ENCODE peak calls at places on chromosome 16, in seven cellular contexts. P, W, T, N, U, L and K are unnamed samples.

GRCh38 chr16:66934138-66934838 is at the start of gene CIAO2B:
- DNase-seq in P (peak), W (peak), T (peak), N (peak), U (peak), L (peak), K (peak)

GRCh38 chr16:13845232-13845631 is 74.7 kb upstream of the ERCC4 start:
- DNase-seq in P (no peak), W (no peak), T (no peak), N (no peak), U (no peak), L (no peak), K (no peak)

GRCh38 chr16:4852221-4852872 is 5.1 kb downstream of the UBN1 start:
- DNase-seq in P (peak), W (no peak), T (no peak), N (peak), U (peak), L (no peak), K (no peak)

GRCh38 chr16:58128721-58129096 is 472 bp downstream of the CFAP20 start:
- DNase-seq in P (no peak), W (peak), T (peak), N (peak), U (no peak), L (no peak), K (peak)

GRCh38 chr16:58466396-58466795 is 33.5 kb upstream of the NDRG4 start:
- DNase-seq in P (no peak), W (no peak), T (no peak), N (no peak), U (no peak), L (no peak), K (no peak)

GRCh38 chr16:70158261-70158939 is 15.2 kb upstream of the CLEC18C start:
- DNase-seq in P (no peak), W (peak), T (peak), N (no peak), U (no peak), L (no peak), K (no peak)

GRCh38 chr16:65648111-65648510 is 526.2 kb upstream of the CDH11 start:
- DNase-seq in P (peak), W (no peak), T (no peak), N (no peak), U (no peak), L (no peak), K (no peak)

GRCh38 chr16:48447428-48447827 is 62.2 kb upstream of the SIAH1 start:
- DNase-seq in P (no peak), W (no peak), T (no peak), N (peak), U (no peak), L (no peak), K (no peak)

GRCh38 chr16:10668322-10669045 is 26.2 kb downstream of the TEKT5 start:
- DNase-seq in P (peak), W (peak), T (peak), N (no peak), U (no peak), L (peak), K (peak)

GRCh38 chr16:67029249-67030096 is 524 bp downstream of the CBFB start:
- DNase-seq in P (peak), W (peak), T (peak), N (peak), U (peak), L (peak), K (peak)

GRCh38 chr16:10583269-10583668 is 2.9 kb upstream of the EMP2 start:
- DNase-seq in P (no peak), W (no peak), T (no peak), N (no peak), U (no peak), L (no peak), K (no peak)

DNA sequence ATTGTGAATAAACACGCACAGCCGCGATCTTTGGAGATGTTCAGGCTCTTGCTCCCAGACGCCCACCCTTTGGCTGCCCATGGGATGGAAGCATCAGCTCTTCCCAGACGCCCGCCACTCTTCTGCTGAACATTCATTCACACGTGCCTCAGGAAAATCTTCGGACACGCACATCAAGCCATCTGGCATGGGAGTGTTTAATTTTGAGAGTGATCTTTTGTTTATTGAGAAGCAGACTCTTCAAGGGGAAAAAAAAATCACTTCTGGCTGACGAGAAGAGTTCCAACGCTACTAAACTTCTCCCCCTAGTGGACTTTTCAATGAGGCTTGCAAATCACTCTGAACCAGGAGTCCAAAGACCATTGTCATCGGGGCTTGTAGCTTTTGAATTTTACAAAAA is 62.0 kb upstream of the NUDT7 start:
- DNase-seq in P (peak), W (no peak), T (no peak), N (no peak), U (peak), L (no peak), K (peak)
- TF ChIP-seq CTCF in P (peak), W (no peak), T (no peak), N (peak), U (peak), L (peak), K (peak)

DNA sequence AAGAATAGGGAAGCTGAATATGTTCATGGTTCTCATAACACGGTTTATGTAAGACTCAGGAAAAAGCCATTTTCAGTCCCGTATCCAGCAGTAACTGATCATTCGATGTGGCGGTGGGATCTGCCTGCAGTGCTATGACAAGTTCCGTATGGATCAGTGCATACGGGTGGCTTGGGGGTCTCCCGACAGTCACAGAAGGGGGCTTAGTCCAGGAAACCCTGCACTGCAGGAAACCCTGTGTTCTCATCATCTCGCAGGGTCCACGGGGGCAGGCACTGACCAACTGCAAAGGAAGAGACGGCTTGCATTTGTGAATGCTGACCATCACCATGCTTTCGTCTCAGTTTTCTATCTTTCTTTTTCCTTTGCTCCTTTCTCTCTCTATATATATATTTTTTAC is 7.7 kb downstream of the MTHFSD start:
- DNase-seq in P (no peak), W (no peak), T (no peak), N (no peak), U (no peak), L (no peak), K (no peak)
- TF ChIP-seq CTCF in P (no peak), W (no peak), T (no peak), N (no peak), U (no peak), L (no peak), K (no peak)

GRCh38 chr16:31713945-31714898 is 159.4 kb upstream of the ZNF267 start:
- DNase-seq in P (peak), W (no peak), T (peak), N (peak), U (peak), L (peak), K (peak)
- TF ChIP-seq CTCF in P (peak), W (peak), T (peak), N (peak), U (peak), L (peak), K (peak)

DNA sequence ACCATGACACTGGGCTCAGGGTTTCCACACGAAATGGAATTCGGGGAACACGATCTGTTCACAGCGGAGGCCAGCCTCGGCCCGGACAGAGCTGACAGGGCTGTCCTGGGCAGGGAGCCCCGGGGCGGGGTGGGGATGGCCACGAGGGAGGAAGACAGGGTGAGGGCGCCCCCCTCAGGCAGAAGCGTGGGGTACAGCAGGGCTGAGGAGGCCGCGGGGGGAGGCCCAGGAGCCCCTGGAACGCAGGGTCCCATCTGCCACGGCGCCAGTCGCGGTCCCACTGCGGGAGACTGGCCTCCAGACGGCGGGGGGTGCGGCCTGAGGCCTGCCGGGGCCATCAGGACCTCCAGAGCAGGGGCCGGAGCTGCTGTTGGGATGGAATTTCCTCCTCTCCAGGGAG is 75.9 kb downstream of the LMF1 start:
- DNase-seq in P (no peak), W (no peak), T (peak), N (no peak), U (no peak), L (no peak), K (peak)
- TF ChIP-seq CTCF in P (no peak), W (peak), T (peak), N (no peak), U (no peak), L (peak), K (peak)

DNA sequence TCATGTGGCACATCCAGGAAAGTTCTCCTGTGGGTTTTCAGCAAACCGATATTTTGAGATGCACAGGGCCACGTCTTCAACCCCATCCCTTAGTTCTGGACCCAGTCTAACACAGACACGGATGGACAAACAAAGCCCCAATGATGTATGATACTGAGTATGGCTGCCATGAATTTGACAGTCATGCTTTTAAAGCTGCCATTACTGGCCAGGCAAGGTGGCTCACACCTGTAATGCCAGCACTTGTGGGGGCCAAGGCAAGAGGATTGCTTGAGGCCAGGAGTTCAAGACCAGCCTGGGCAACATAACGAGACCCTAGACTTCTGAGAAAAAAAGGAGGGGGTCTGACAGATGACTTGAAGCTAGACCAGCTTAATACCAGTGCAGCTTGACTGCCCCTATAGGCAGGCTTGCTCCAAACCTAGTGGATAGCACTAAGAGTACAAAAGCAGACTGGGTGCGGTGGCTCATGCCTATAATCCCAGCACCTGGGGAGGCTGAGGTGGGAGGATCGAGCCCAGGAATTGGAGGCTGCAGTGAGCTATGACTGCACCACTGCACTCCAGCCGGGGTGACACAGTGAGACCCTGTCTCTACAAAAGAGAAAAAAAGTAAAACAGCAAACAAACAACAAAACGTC is 10.8 kb upstream of the ZNF629 start:
- DNase-seq in P (no peak), W (no peak), T (no peak), N (no peak), U (no peak), L (no peak), K (no peak)
- TF ChIP-seq CTCF in P (no peak), W (peak), T (no peak), N (no peak), U (peak), L (peak), K (no peak)

GRCh38 chr16:2276501-2277195 is 8.7 kb upstream of the RNPS1 start:
- DNase-seq in P (no peak), W (no peak), T (no peak), N (no peak), U (no peak), L (no peak), K (no peak)

GRCh38 chr16:2277466-2278271 is 9.7 kb upstream of the RNPS1 start:
- DNase-seq in P (no peak), W (no peak), T (no peak), N (no peak), U (no peak), L (no peak), K (no peak)

GRCh38 chr16:2280461-2280860 is 12.5 kb upstream of the RNPS1 start:
- DNase-seq in P (no peak), W (no peak), T (no peak), N (no peak), U (no peak), L (no peak), K (no peak)

GRCh38 chr16:2278956-2279800 is 11.3 kb upstream of the RNPS1 start:
- DNase-seq in P (no peak), W (no peak), T (no peak), N (no peak), U (no peak), L (no peak), K (no peak)

DNA sequence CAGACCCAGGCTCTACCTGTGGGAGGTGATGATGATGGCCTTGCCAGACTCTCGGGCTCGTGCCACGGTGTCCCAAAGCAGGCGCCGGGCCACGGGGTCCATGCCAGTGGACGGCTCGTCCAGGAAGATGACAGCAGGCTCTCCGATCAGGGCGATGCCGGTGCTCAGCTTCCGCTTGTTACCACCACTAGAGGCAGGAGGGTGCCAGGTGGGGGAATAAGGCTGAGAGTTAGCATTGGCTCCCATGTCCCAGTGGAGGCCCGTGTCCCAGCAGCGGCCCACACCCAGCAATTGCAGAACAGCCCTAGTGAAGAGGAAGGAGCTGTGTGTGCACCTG is 10.3 kb upstream of the RNPS1 start:
- DNase-seq in P (no peak), W (no peak), T (peak), N (no peak), U (no peak), L (no peak), K (no peak)
- TF ChIP-seq CTCF in P (peak), W (no peak), T (no peak), N (no peak), U (no peak), L (no peak), K (no peak)